ENCODE peak calls at places on chromosomes 2 and 18, in four cellular contexts. One of them, this sample, is unnamed.

GRCh38 chr2:96733931-96734330 is 5.9 kb downstream of the LMAN2L start:
- DNase-seq in endothelial cell of umbilical vein: no peak
- DNase-seq in H1: no peak
- DNase-seq in HCT116: no peak
- DNase-seq in this sample: no peak

GRCh38 chr2:28635251-28635650 is 116.4 kb upstream of the PPP1CB start:
- DNase-seq in endothelial cell of umbilical vein: peak
- DNase-seq in H1: no peak
- DNase-seq in HCT116: no peak
- DNase-seq in this sample: no peak

GRCh38 chr2:194686569-194686968 is 970.5 kb upstream of the SLC39A10 start:
- DNase-seq in endothelial cell of umbilical vein: no peak
- DNase-seq in H1: no peak
- DNase-seq in HCT116: no peak
- DNase-seq in this sample: no peak

GRCh38 chr2:159564081-159564480 is 52.3 kb downstream of the BAZ2B start:
- DNase-seq in endothelial cell of umbilical vein: no peak
- DNase-seq in H1: no peak
- DNase-seq in HCT116: no peak
- DNase-seq in this sample: no peak

GRCh38 chr2:38182518-38183013 is 106.6 kb upstream of the CYP1B1 start:
- DNase-seq in endothelial cell of umbilical vein: no peak
- DNase-seq in H1: no peak
- DNase-seq in HCT116: no peak
- DNase-seq in this sample: no peak

GRCh38 chr2:235726554-235726953 is 232.7 kb downstream of the AGAP1 start:
- DNase-seq in endothelial cell of umbilical vein: no peak
- DNase-seq in H1: no peak
- DNase-seq in HCT116: no peak
- DNase-seq in this sample: no peak

GRCh38 chr18:57839942-57840381 is 36.8 kb upstream of the ATP8B1 start:
- DNase-seq in endothelial cell of umbilical vein: peak
- DNase-seq in H1: no peak
- DNase-seq in HCT116: no peak
- DNase-seq in this sample: no peak

GRCh38 chr2:1855150-1855549 is 110.8 kb upstream of the PXDN start:
- DNase-seq in endothelial cell of umbilical vein: no peak
- DNase-seq in H1: peak
- DNase-seq in HCT116: no peak
- DNase-seq in this sample: no peak

GRCh38 chr18:6109743-6110142 is 214.4 kb upstream of the TMEM200C start:
- DNase-seq in endothelial cell of umbilical vein: no peak
- DNase-seq in H1: no peak
- DNase-seq in HCT116: no peak
- DNase-seq in this sample: no peak

GRCh38 chr18:78642561-78643398 is 336.8 kb upstream of the SALL3 start:
- DNase-seq in endothelial cell of umbilical vein: no peak
- DNase-seq in H1: no peak
- DNase-seq in HCT116: no peak
- DNase-seq in this sample: no peak

GRCh38 chr2:215796160-215796559 is 217.2 kb downstream of the MREG start:
- DNase-seq in endothelial cell of umbilical vein: peak
- DNase-seq in H1: no peak
- DNase-seq in HCT116: no peak
- DNase-seq in this sample: no peak

GRCh38 chr18:74430811-74431571 is 26.1 kb downstream of the DIPK1C start:
- DNase-seq in endothelial cell of umbilical vein: no peak
- DNase-seq in H1: no peak
- DNase-seq in HCT116: no peak
- DNase-seq in this sample: no peak

GRCh38 chr2:156803243-156803642 is 367.1 kb downstream of the GPD2 start:
- DNase-seq in endothelial cell of umbilical vein: no peak
- DNase-seq in H1: no peak
- DNase-seq in HCT116: no peak
- DNase-seq in this sample: no peak

GRCh38 chr2:238267341-238267710 is 21.1 kb downstream of the PER2 start:
- DNase-seq in endothelial cell of umbilical vein: no peak
- DNase-seq in H1: no peak
- DNase-seq in HCT116: no peak
- DNase-seq in this sample: no peak

GRCh38 chr2:23441414-23441813 is 56.4 kb downstream of the KLHL29 start:
- DNase-seq in endothelial cell of umbilical vein: no peak
- DNase-seq in H1: no peak
- DNase-seq in HCT116: no peak
- DNase-seq in this sample: no peak

GRCh38 chr2:164917296-164917903 is 37.9 kb downstream of the SLC38A11 start:
- DNase-seq in endothelial cell of umbilical vein: peak
- DNase-seq in H1: no peak
- DNase-seq in HCT116: peak
- DNase-seq in this sample: no peak

GRCh38 chr18:45670281-45670962 is 53.6 kb upstream of the SLC14A1 start:
- DNase-seq in endothelial cell of umbilical vein: peak
- DNase-seq in H1: no peak
- DNase-seq in HCT116: no peak
- DNase-seq in this sample: no peak

GRCh38 chr2:219106251-219106650 is 45.5 kb upstream of the IHH start:
- DNase-seq in endothelial cell of umbilical vein: no peak
- DNase-seq in H1: no peak
- DNase-seq in HCT116: no peak
- DNase-seq in this sample: no peak

GRCh38 chr2:177812713-177813396 is 259.7 kb downstream of the PDE11A start:
- DNase-seq in endothelial cell of umbilical vein: no peak
- DNase-seq in H1: no peak
- DNase-seq in HCT116: no peak
- DNase-seq in this sample: no peak

GRCh38 chr18:67590571-67591141 is 74.1 kb upstream of the DSEL start:
- DNase-seq in endothelial cell of umbilical vein: peak
- DNase-seq in H1: no peak
- DNase-seq in HCT116: no peak
- DNase-seq in this sample: no peak

GRCh38 chr2:9336534-9337354 is 86.6 kb downstream of the ITGB1BP1 start:
- DNase-seq in endothelial cell of umbilical vein: peak
- DNase-seq in H1: no peak
- DNase-seq in HCT116: no peak
- DNase-seq in this sample: peak

GRCh38 chr2:204108301-204108700 is 171.7 kb downstream of the ICOS start:
- DNase-seq in endothelial cell of umbilical vein: peak
- DNase-seq in H1: no peak
- DNase-seq in HCT116: peak
- DNase-seq in this sample: no peak

GRCh38 chr2:85668009-85668856 is at the start of gene SFTPB:
- DNase-seq in endothelial cell of umbilical vein: no peak
- DNase-seq in H1: no peak
- DNase-seq in HCT116: no peak
- DNase-seq in this sample: no peak

GRCh38 chr2:169999041-169999440 is 171.8 kb downstream of the UBR3 start:
- DNase-seq in endothelial cell of umbilical vein: no peak
- DNase-seq in H1: no peak
- DNase-seq in HCT116: no peak
- DNase-seq in this sample: no peak

GRCh38 chr2:26682155-26682554 is 10.4 kb upstream of the KCNK3 start:
- DNase-seq in endothelial cell of umbilical vein: no peak
- DNase-seq in H1: no peak
- DNase-seq in HCT116: no peak
- DNase-seq in this sample: no peak

GRCh38 chr2:136441979-136442378 is 323.4 kb upstream of the THSD7B start:
- DNase-seq in endothelial cell of umbilical vein: no peak
- DNase-seq in H1: no peak
- DNase-seq in HCT116: no peak
- DNase-seq in this sample: no peak

GRCh38 chr18:44911773-44912172 is 231.1 kb downstream of the SETBP1 start:
- DNase-seq in endothelial cell of umbilical vein: no peak
- DNase-seq in H1: no peak
- DNase-seq in HCT116: no peak
- DNase-seq in this sample: no peak

GRCh38 chr2:223601932-223602676 is at the start of gene SCG2:
- DNase-seq in endothelial cell of umbilical vein: peak
- DNase-seq in H1: peak
- DNase-seq in HCT116: peak
- DNase-seq in this sample: no peak

GRCh38 chr2:73112026-73112912 is 479 bp downstream of the RAB11FIP5 start:
- DNase-seq in endothelial cell of umbilical vein: peak
- DNase-seq in H1: peak
- DNase-seq in HCT116: peak
- DNase-seq in this sample: no peak

GRCh38 chr2:155872396-155872795 is 460.1 kb downstream of the NR4A2 start:
- DNase-seq in endothelial cell of umbilical vein: no peak
- DNase-seq in H1: no peak
- DNase-seq in HCT116: no peak
- DNase-seq in this sample: no peak

GRCh38 chr2:4628931-4629565 is 925.7 kb downstream of the DCDC2C start:
- DNase-seq in endothelial cell of umbilical vein: no peak
- DNase-seq in H1: no peak
- DNase-seq in HCT116: no peak
- DNase-seq in this sample: no peak
- TF ChIP-seq POLR2AphosphoS5 in endothelial cell of umbilical vein: no peak
- TF ChIP-seq POLR2AphosphoS5 in H1: no peak
- TF ChIP-seq POLR2AphosphoS5 in HCT116: no peak
- TF ChIP-seq POLR2AphosphoS5 in this sample: no peak

GRCh38 chr2:66578067-66578852 is 143.3 kb downstream of the MEIS1 start:
- DNase-seq in endothelial cell of umbilical vein: no peak
- DNase-seq in H1: peak
- DNase-seq in HCT116: no peak
- DNase-seq in this sample: no peak

GRCh38 chr2:66578853-66579158 is 143.9 kb downstream of the MEIS1 start:
- DNase-seq in endothelial cell of umbilical vein: peak
- DNase-seq in H1: no peak
- DNase-seq in HCT116: no peak
- DNase-seq in this sample: no peak

GRCh38 chr2:66576381-66577330 is 141.7 kb downstream of the MEIS1 start:
- DNase-seq in endothelial cell of umbilical vein: peak
- DNase-seq in H1: peak
- DNase-seq in HCT116: no peak
- DNase-seq in this sample: no peak

GRCh38 chr2:66575625-66576371 is 140.9 kb downstream of the MEIS1 start:
- DNase-seq in endothelial cell of umbilical vein: peak
- DNase-seq in H1: no peak
- DNase-seq in HCT116: no peak
- DNase-seq in this sample: no peak

GRCh38 chr2:66577331-66578041 is 142.6 kb downstream of the MEIS1 start:
- DNase-seq in endothelial cell of umbilical vein: no peak
- DNase-seq in H1: peak
- DNase-seq in HCT116: no peak
- DNase-seq in this sample: no peak
- TF ChIP-seq EZH2 in endothelial cell of umbilical vein: peak
- TF ChIP-seq EZH2 in H1: peak
- TF ChIP-seq EZH2 in HCT116: no peak
- TF ChIP-seq EZH2 in this sample: no peak

GRCh38 chr2:101001713-101002561 is at the start of gene RPL31:
- DNase-seq in endothelial cell of umbilical vein: peak
- DNase-seq in H1: peak
- DNase-seq in HCT116: peak
- DNase-seq in this sample: peak

GRCh38 chr2:100995309-100996075 is 6.6 kb upstream of the RPL31 start:
- DNase-seq in endothelial cell of umbilical vein: no peak
- DNase-seq in H1: no peak
- DNase-seq in HCT116: no peak
- DNase-seq in this sample: no peak

GRCh38 chr2:100999995-101000394 is 2.1 kb upstream of the RPL31 start:
- DNase-seq in endothelial cell of umbilical vein: no peak
- DNase-seq in H1: no peak
- DNase-seq in HCT116: no peak
- DNase-seq in this sample: no peak

GRCh38 chr2:100997509-100998234 is 4.4 kb upstream of the RPL31 start:
- DNase-seq in endothelial cell of umbilical vein: no peak
- DNase-seq in H1: no peak
- DNase-seq in HCT116: no peak
- DNase-seq in this sample: no peak

GRCh38 chr2:100998235-100998573 is 3.9 kb upstream of the RPL31 start:
- DNase-seq in endothelial cell of umbilical vein: no peak
- DNase-seq in H1: no peak
- DNase-seq in HCT116: no peak
- DNase-seq in this sample: no peak
- H3K9ac ChIP-seq in endothelial cell of umbilical vein: no peak
- H3K9ac ChIP-seq in H1: no peak
- H3K9ac ChIP-seq in HCT116: no peak
- H3K9ac ChIP-seq in this sample: peak

GRCh38 chr2:41847744-41848441 is 199.9 kb upstream of the PKDCC start:
- DNase-seq in endothelial cell of umbilical vein: no peak
- DNase-seq in H1: no peak
- DNase-seq in HCT116: no peak
- DNase-seq in this sample: no peak
- TF ChIP-seq POLR2AphosphoS5 in endothelial cell of umbilical vein: no peak
- TF ChIP-seq POLR2AphosphoS5 in H1: no peak
- TF ChIP-seq POLR2AphosphoS5 in HCT116: no peak
- TF ChIP-seq POLR2AphosphoS5 in this sample: no peak

GRCh38 chr2:30232801-30233130 is 1.4 kb downstream of the LBH start:
- DNase-seq in endothelial cell of umbilical vein: no peak
- DNase-seq in H1: no peak
- DNase-seq in HCT116: no peak
- DNase-seq in this sample: no peak
- TF ChIP-seq EZH2 in endothelial cell of umbilical vein: no peak
- TF ChIP-seq EZH2 in H1: peak
- TF ChIP-seq EZH2 in HCT116: no peak
- TF ChIP-seq EZH2 in this sample: no peak

GRCh38 chr18:12278765-12279682 is 24.9 kb downstream of the CIDEA start:
- DNase-seq in endothelial cell of umbilical vein: peak
- DNase-seq in H1: peak
- DNase-seq in HCT116: no peak
- DNase-seq in this sample: no peak
- H3K9ac ChIP-seq in endothelial cell of umbilical vein: peak
- H3K9ac ChIP-seq in H1: no peak
- H3K9ac ChIP-seq in HCT116: no peak
- H3K9ac ChIP-seq in this sample: peak

This sample was measured in SK-N-MC.